ENCODE peak calls at places on chromosomes 3 and 15, in nine cellular contexts. H is fibroblast of mammary gland; L is NCI-H510A; S is stimulated activated naive CD8-positive, alpha-beta T cell treated with anti-CD3 and anti-CD28 coated beads, Interleukin-15, amount 100 ng/mL, for 72 hours; O is hippocampal formation; W is NCI-H2081; K is Ammon's horn; Z is left ventricle myocardium inferior; Y is Daoy. Q is an unnamed sample.
A peak's percentile ranks its signal among the peaks of the same experiment; 100 is the strongest.

GRCh38 chr3:179880868-179881267 is 155.9 kb downstream of the PEX5L start:
- DNase-seq in H (no peak), L (no peak), S (no peak), O (no peak), W (no peak), K (no peak), Z (no peak), Y (no peak), Q (no peak)

GRCh38 chr15:52765779-52766178 is 24.4 kb downstream of the ONECUT1 start:
- DNase-seq in H (no peak), L (no peak), S (no peak), O (no peak), W (no peak), K (no peak), Z (no peak), Y (no peak), Q (no peak)

GRCh38 chr15:55683366-55683765 is 59.6 kb downstream of the PRTG start:
- DNase-seq in H (peak; percentile 84), L (no peak), S (no peak), O (no peak), W (no peak), K (no peak), Z (no peak), Y (no peak), Q (peak; percentile 15)

GRCh38 chr3:49357466-49358216 is 512 bp downstream of the GPX1 start:
- DNase-seq in H (peak; percentile 95), L (no peak), S (peak; percentile 59), O (no peak), W (peak; percentile 21), K (no peak), Z (peak; percentile 34), Y (peak; percentile 71), Q (peak; percentile 81)

GRCh38 chr3:106824856-106825255 is 552.4 kb upstream of the CCDC54 start:
- DNase-seq in H (peak; percentile 60), L (no peak), S (no peak), O (no peak), W (peak; percentile 8), K (peak; percentile 39), Z (no peak), Y (peak; percentile 52), Q (peak; percentile 29)

GRCh38 chr3:169526246-169526645 is 137.3 kb downstream of the MECOM start:
- DNase-seq in H (no peak), L (no peak), S (no peak), O (no peak), W (no peak), K (no peak), Z (no peak), Y (peak; percentile 19), Q (no peak)

GRCh38 chr3:72593881-72594397 is 254.3 kb downstream of the SHQ1 start:
- DNase-seq in H (peak; percentile 38), L (no peak), S (no peak), O (no peak), W (no peak), K (no peak), Z (no peak), Y (no peak), Q (peak; percentile 27)

GRCh38 chr15:40232625-40233070 is 6.2 kb upstream of the PAK6 start:
- DNase-seq in H (peak; percentile 14), L (no peak), S (no peak), O (no peak), W (peak; percentile 3), K (no peak), Z (no peak), Y (no peak), Q (no peak)

GRCh38 chr3:180102134-180102533 is 65.4 kb upstream of the PEX5L start:
- DNase-seq in H (no peak), L (no peak), S (no peak), O (no peak), W (no peak), K (no peak), Z (no peak), Y (no peak), Q (no peak)

Q was measured in AG20443.